ENCODE peak calls at places on chromosomes 4 and X, in four cellular contexts. Z is neural crest cell, Q is GM12865, C is Peyer's patch. K is an unnamed sample.

GRCh38 chr4:155430895-155431467 is 54.2 kb upstream of the MAP9 start:
- DNase-seq in Z (no peak), Q (no peak), C (no peak), K (no peak)

GRCh38 chr4:151573945-151574344 is 165.0 kb downstream of the FHIP1A start:
- DNase-seq in Z (no peak), Q (no peak), C (peak; percentile 60), K (no peak)

GRCh38 chr4:14669418-14669817 is 332.9 kb upstream of the CPEB2 start:
- DNase-seq in Z (no peak), Q (no peak), C (no peak), K (no peak)

GRCh38 chr4:27123050-27123768 is 262.6 kb downstream of the STIM2 start:
- DNase-seq in Z (no peak), Q (no peak), C (peak; percentile 45), K (no peak)

GRCh38 chr4:26176621-26177121 is 144.1 kb upstream of the RBPJ start:
- DNase-seq in Z (no peak), Q (no peak), C (no peak), K (no peak)

GRCh38 chrX:68978211-68978780 is 149.5 kb downstream of the EFNB1 start:
- DNase-seq in Z (no peak), Q (no peak), C (no peak), K (no peak)

GRCh38 chr4:80434238-80434637 is 98.7 kb downstream of the CFAP299 start:
- DNase-seq in Z (no peak), Q (no peak), C (no peak), K (no peak)

GRCh38 chr4:26815686-26816085 is 45.0 kb upstream of the STIM2 start:
- DNase-seq in Z (peak; percentile 41), Q (no peak), C (no peak), K (no peak)

GRCh38 chr4:63232058-63232457 is 1177.2 kb downstream of the TECRL start:
- DNase-seq in Z (no peak), Q (no peak), C (no peak), K (no peak)

GRCh38 chr4:98688416-98689290 is 30.2 kb upstream of the TSPAN5 start:
- DNase-seq in Z (no peak), Q (no peak), C (no peak), K (peak; percentile 37)

GRCh38 chr4:76301068-76301774 is 5.3 kb upstream of the STBD1 start:
- DNase-seq in Z (no peak), Q (peak; percentile 96), C (no peak), K (peak; percentile 60)

GRCh38 chr4:6033381-6033780 is 15.2 kb upstream of the C4orf50 start:
- DNase-seq in Z (no peak), Q (no peak), C (no peak), K (no peak)

GRCh38 chr4:153748378-153748777 is 11.4 kb downstream of the RNF175 start:
- DNase-seq in Z (no peak), Q (no peak), C (no peak), K (no peak)

GRCh38 chr4:76772498-76773106 is 125.3 kb downstream of the SOWAHB start:
- DNase-seq in Z (no peak), Q (peak; percentile 68), C (no peak), K (no peak)

GRCh38 chr4:124105212-124105611 is 607.3 kb downstream of the ANKRD50 start:
- DNase-seq in Z (no peak), Q (no peak), C (no peak), K (no peak)

GRCh38 chr4:43453058-43453457 is 560.5 kb downstream of the GRXCR1 start:
- DNase-seq in Z (no peak), Q (no peak), C (no peak), K (no peak)

GRCh38 chrX:121581885-121582284 is 534.5 kb downstream of the GLUD2 start:
- DNase-seq in Z (no peak), Q (no peak), C (no peak), K (no peak)

GRCh38 chr4:88030565-88031310 is 23.3 kb downstream of the PKD2 start:
- DNase-seq in Z (no peak), Q (no peak), C (no peak), K (no peak)

GRCh38 chrX:129769467-129770154 is 10.1 kb upstream of the SASH3 start:
- DNase-seq in Z (no peak), Q (peak; percentile 95), C (no peak), K (peak; percentile 89)

GRCh38 chr4:138092060-138092459 is 150.1 kb downstream of the SLC7A11 start:
- DNase-seq in Z (no peak), Q (no peak), C (no peak), K (no peak)

GRCh38 chr4:7430368-7430964 is 4.3 kb downstream of the PSAPL1 start:
- DNase-seq in Z (no peak), Q (no peak), C (peak; percentile 32), K (no peak)

GRCh38 chr4:108596389-108596788 is 24.0 kb upstream of the RPL34 start:
- DNase-seq in Z (no peak), Q (no peak), C (no peak), K (no peak)

GRCh38 chr4:78624048-78624447 is 72.5 kb downstream of the ANXA3 start:
- DNase-seq in Z (no peak), Q (no peak), C (no peak), K (no peak)

GRCh38 chrX:55486736-55487135 is 2.9 kb downstream of the USP51 start:
- DNase-seq in Z (no peak), Q (no peak), C (no peak), K (no peak)

GRCh38 chr4:75714681-75715080 is 9.7 kb upstream of the USO1 start:
- DNase-seq in Z (no peak), Q (no peak), C (no peak), K (no peak)

GRCh38 chrX:19747672-19748610 is 139.5 kb downstream of the SH3KBP1 start:
- DNase-seq in Z (no peak), Q (peak; percentile 86), C (no peak), K (peak; percentile 85)

GRCh38 chr4:159685406-159686092 is 582.7 kb downstream of the RAPGEF2 start:
- DNase-seq in Z (no peak), Q (no peak), C (no peak), K (no peak)

GRCh38 chrX:150869450-150869849 is 29.0 kb downstream of the CD99L2 start:
- DNase-seq in Z (no peak), Q (peak; percentile 65), C (no peak), K (no peak)

GRCh38 chr4:52894408-52894807 is 32.3 kb downstream of the RASL11B start:
- DNase-seq in Z (no peak), Q (no peak), C (no peak), K (peak; percentile 19)

GRCh38 chrX:42725196-42725595 is 52.8 kb downstream of the PPP1R2C start:
- DNase-seq in Z (no peak), Q (no peak), C (no peak), K (no peak)

GRCh38 chr4:7041851-7042696 is 1.1 kb upstream of the TADA2B start:
- DNase-seq in Z (peak; percentile 40), Q (no peak), C (no peak), K (peak; percentile 34)

GRCh38 chr4:74531952-74532794 is 87.2 kb downstream of the AREG start:
- DNase-seq in Z (no peak), Q (peak; percentile 68), C (no peak), K (peak; percentile 11)
- TF ChIP-seq CTCF in Z (peak; percentile 68), Q (peak; percentile 42), C (no peak), K (peak; percentile 50)

GRCh38 chrX:83658731-83659130 is 150.6 kb downstream of the POU3F4 start:
- DNase-seq in Z (no peak), Q (no peak), C (no peak), K (no peak)
- TF ChIP-seq CTCF in Z (peak; percentile 25), Q (peak; percentile 25), C (no peak), K (no peak)

GRCh38 chrX:100376581-100376980 is 33.5 kb downstream of the PCDH19 start:
- DNase-seq in Z (no peak), Q (no peak), C (no peak), K (no peak)
- TF ChIP-seq CTCF in Z (no peak), Q (no peak), C (no peak), K (no peak)

GRCh38 chrX:39164212-39164611 is 363.0 kb downstream of the MID1IP1 start:
- DNase-seq in Z (no peak), Q (no peak), C (no peak), K (no peak)

GRCh38 chrX:39165185-39165584 is 363.9 kb downstream of the MID1IP1 start:
- DNase-seq in Z (no peak), Q (no peak), C (no peak), K (no peak)

GRCh38 chrX:39163585-39163984 is 362.3 kb downstream of the MID1IP1 start:
- DNase-seq in Z (no peak), Q (no peak), C (no peak), K (peak; percentile 29)

GRCh38 chrX:39161856-39162255 is 360.6 kb downstream of the MID1IP1 start:
- DNase-seq in Z (no peak), Q (no peak), C (no peak), K (no peak)

DNA sequence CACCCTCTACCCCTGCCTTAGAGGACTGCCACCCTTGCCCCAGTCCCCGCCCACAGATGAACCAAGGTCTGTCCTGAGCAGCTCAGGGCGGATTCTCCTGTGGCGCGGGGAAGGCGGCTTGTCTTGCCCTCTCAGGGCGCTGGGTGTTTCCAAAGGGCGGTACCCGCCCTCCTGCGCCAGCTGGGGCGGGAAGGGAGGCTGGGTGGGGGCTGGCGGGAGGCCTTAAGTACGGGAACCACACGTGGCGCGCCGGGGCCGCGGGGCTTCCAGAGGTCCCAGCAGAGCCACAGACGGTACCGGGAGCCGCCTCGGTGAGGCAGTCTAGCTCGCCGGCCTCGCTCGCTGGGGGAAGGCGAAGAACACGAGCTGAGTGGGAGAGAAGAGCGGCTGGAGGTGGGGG is 361.1 kb downstream of the MID1IP1 start:
- DNase-seq in Z (peak; percentile 29), Q (peak; percentile 12), C (peak; percentile 70), K (peak; percentile 53)
- TF ChIP-seq CTCF in Z (peak; percentile 44), Q (peak; percentile 5), C (no peak), K (no peak)

GRCh38 chr4:1235381-1236102 is 13.4 kb downstream of the CTBP1 start:
- DNase-seq in Z (no peak), Q (no peak), C (no peak), K (no peak)

GRCh38 chr4:1232661-1233621 is 16.0 kb downstream of the CTBP1 start:
- DNase-seq in Z (peak; percentile 56), Q (no peak), C (no peak), K (no peak)

GRCh38 chr4:1234811-1235292 is 14.1 kb downstream of the CTBP1 start:
- DNase-seq in Z (no peak), Q (no peak), C (no peak), K (no peak)

GRCh38 chr4:1234296-1234695 is 14.6 kb downstream of the CTBP1 start:
- DNase-seq in Z (no peak), Q (no peak), C (no peak), K (no peak)

GRCh38 chr4:1233641-1234277 is 15.2 kb downstream of the CTBP1 start:
- DNase-seq in Z (no peak), Q (no peak), C (peak; percentile 50), K (no peak)
- TF ChIP-seq CTCF in Z (peak; percentile 23), Q (no peak), C (no peak), K (no peak)